ENCODE peak calls at places on chromosomes 5 and 9, in five cellular contexts. One of them, this sample, is unnamed.

GRCh38 chr5:87079219-87079618 is 188.5 kb upstream of the RASA1 start:
- DNase-seq in Peyer's patch: no peak
- DNase-seq in natural killer cell: no peak
- DNase-seq in spleen: no peak
- DNase-seq in WTC11: no peak
- DNase-seq in this sample: peak; percentile 11

GRCh38 chr5:121108725-121109124 is 644.6 kb downstream of the PRR16 start:
- DNase-seq in Peyer's patch: no peak
- DNase-seq in natural killer cell: no peak
- DNase-seq in spleen: no peak
- DNase-seq in WTC11: peak; percentile 77
- DNase-seq in this sample: no peak

GRCh38 chr9:130694205-130694604 is 625 bp downstream of the EXOSC2 start:
- DNase-seq in Peyer's patch: no peak
- DNase-seq in natural killer cell: no peak
- DNase-seq in spleen: no peak
- DNase-seq in WTC11: no peak
- DNase-seq in this sample: no peak

GRCh38 chr9:73441890-73442818 is 290.5 kb downstream of the ANXA1 start:
- DNase-seq in Peyer's patch: no peak
- DNase-seq in natural killer cell: no peak
- DNase-seq in spleen: no peak
- DNase-seq in WTC11: no peak
- DNase-seq in this sample: no peak

GRCh38 chr5:155459889-155460500 is 446.4 kb downstream of the KIF4B start:
- DNase-seq in Peyer's patch: no peak
- DNase-seq in natural killer cell: no peak
- DNase-seq in spleen: no peak
- DNase-seq in WTC11: no peak
- DNase-seq in this sample: no peak

GRCh38 chr5:129652353-129653138 is 95.3 kb upstream of the MINAR2 start:
- DNase-seq in Peyer's patch: no peak
- DNase-seq in natural killer cell: no peak
- DNase-seq in spleen: no peak
- DNase-seq in WTC11: no peak
- DNase-seq in this sample: no peak

GRCh38 chr5:84181093-84181492 is 203.6 kb downstream of the EDIL3 start:
- DNase-seq in Peyer's patch: no peak
- DNase-seq in natural killer cell: no peak
- DNase-seq in spleen: no peak
- DNase-seq in WTC11: no peak
- DNase-seq in this sample: no peak

GRCh38 chr5:82222597-82223574 is 55.3 kb downstream of the RPS23 start:
- DNase-seq in Peyer's patch: no peak
- DNase-seq in natural killer cell: no peak
- DNase-seq in spleen: no peak
- DNase-seq in WTC11: no peak
- DNase-seq in this sample: no peak

GRCh38 chr5:33994845-33995244 is 10.4 kb upstream of the SLC45A2 start:
- DNase-seq in Peyer's patch: no peak
- DNase-seq in natural killer cell: no peak
- DNase-seq in spleen: no peak
- DNase-seq in WTC11: no peak
- DNase-seq in this sample: no peak

GRCh38 chr5:138603521-138603920 is 28.3 kb upstream of the HSPA9 start:
- DNase-seq in Peyer's patch: no peak
- DNase-seq in natural killer cell: no peak
- DNase-seq in spleen: no peak
- DNase-seq in WTC11: no peak
- DNase-seq in this sample: no peak

GRCh38 chr5:167452186-167452585 is 839.3 kb upstream of the WWC1 start:
- DNase-seq in Peyer's patch: no peak
- DNase-seq in natural killer cell: no peak
- DNase-seq in spleen: no peak
- DNase-seq in WTC11: no peak
- DNase-seq in this sample: no peak

GRCh38 chr5:21152611-21153010 is 1164.6 kb upstream of the CDH18 start:
- DNase-seq in Peyer's patch: no peak
- DNase-seq in natural killer cell: no peak
- DNase-seq in spleen: no peak
- DNase-seq in WTC11: no peak
- DNase-seq in this sample: no peak

GRCh38 chr5:65022932-65023331 is 254.2 kb downstream of the CWC27 start:
- DNase-seq in Peyer's patch: no peak
- DNase-seq in natural killer cell: no peak
- DNase-seq in spleen: no peak
- DNase-seq in WTC11: no peak
- DNase-seq in this sample: no peak

GRCh38 chr5:33068786-33069185 is 357.7 kb downstream of the NPR3 start:
- DNase-seq in Peyer's patch: no peak
- DNase-seq in natural killer cell: no peak
- DNase-seq in spleen: no peak
- DNase-seq in WTC11: no peak
- DNase-seq in this sample: no peak

GRCh38 chr5:180340856-180341255 is 12.3 kb downstream of the GFPT2 start:
- DNase-seq in Peyer's patch: peak; percentile 22
- DNase-seq in natural killer cell: no peak
- DNase-seq in spleen: no peak
- DNase-seq in WTC11: no peak
- DNase-seq in this sample: no peak

GRCh38 chr9:19379697-19380046 is 364 bp downstream of the RPS6 start:
- DNase-seq in Peyer's patch: no peak
- DNase-seq in natural killer cell: no peak
- DNase-seq in spleen: peak; percentile 91
- DNase-seq in WTC11: peak; percentile 21
- DNase-seq in this sample: no peak

GRCh38 chr5:31197183-31197582 is 3.7 kb downstream of the CDH6 start:
- DNase-seq in Peyer's patch: no peak
- DNase-seq in natural killer cell: no peak
- DNase-seq in spleen: no peak
- DNase-seq in WTC11: no peak
- DNase-seq in this sample: no peak

GRCh38 chr5:31194892-31195291 is 1.4 kb downstream of the CDH6 start:
- DNase-seq in Peyer's patch: no peak
- DNase-seq in natural killer cell: no peak
- DNase-seq in spleen: no peak
- DNase-seq in WTC11: no peak
- DNase-seq in this sample: no peak

GRCh38 chr5:31194458-31194808 is 947 bp downstream of the CDH6 start:
- DNase-seq in Peyer's patch: no peak
- DNase-seq in natural killer cell: no peak
- DNase-seq in spleen: no peak
- DNase-seq in WTC11: no peak
- DNase-seq in this sample: no peak

GRCh38 chr5:31193591-31194457 is at the start of gene CDH6:
- DNase-seq in Peyer's patch: peak; percentile 49
- DNase-seq in natural killer cell: no peak
- DNase-seq in spleen: peak; percentile 65
- DNase-seq in WTC11: peak; percentile 82
- DNase-seq in this sample: no peak

GRCh38 chr5:31196309-31196708 is 2.8 kb downstream of the CDH6 start:
- DNase-seq in Peyer's patch: no peak
- DNase-seq in natural killer cell: no peak
- DNase-seq in spleen: no peak
- DNase-seq in WTC11: no peak
- DNase-seq in this sample: no peak
- TF ChIP-seq CTCF in Peyer's patch: no peak
- TF ChIP-seq CTCF in natural killer cell: no peak
- TF ChIP-seq CTCF in spleen: no peak
- TF ChIP-seq CTCF in WTC11: no peak
- TF ChIP-seq CTCF in this sample: no peak

DNA sequence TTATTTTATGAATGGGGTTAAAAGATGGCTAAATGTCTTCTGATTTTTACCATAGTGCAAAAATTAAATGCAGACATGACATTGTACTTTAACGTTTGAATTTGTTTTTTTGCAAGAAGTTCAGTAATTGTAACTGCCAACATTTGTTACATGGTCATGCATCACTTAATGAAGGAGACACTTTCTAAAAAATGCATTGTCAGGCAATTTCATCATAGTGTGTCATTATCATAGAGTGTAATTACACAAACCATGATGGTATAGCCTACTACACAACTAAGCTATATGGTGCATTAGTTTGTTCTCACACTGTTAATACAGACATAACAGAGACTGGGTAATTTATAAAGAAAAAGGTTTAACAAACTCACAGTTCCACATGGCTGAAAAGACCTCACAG is 50.0 kb upstream of the NAA35 start:
- DNase-seq in Peyer's patch: no peak
- DNase-seq in natural killer cell: no peak
- DNase-seq in spleen: no peak
- DNase-seq in WTC11: no peak
- DNase-seq in this sample: no peak
- TF ChIP-seq CTCF in Peyer's patch: no peak
- TF ChIP-seq CTCF in natural killer cell: no peak
- TF ChIP-seq CTCF in spleen: no peak
- TF ChIP-seq CTCF in WTC11: no peak
- TF ChIP-seq CTCF in this sample: no peak

GRCh38 chr5:17024686-17025180 is 88.6 kb upstream of the MYO10 start:
- DNase-seq in Peyer's patch: no peak
- DNase-seq in natural killer cell: no peak
- DNase-seq in spleen: no peak
- DNase-seq in WTC11: no peak
- DNase-seq in this sample: no peak
- TF ChIP-seq CTCF in Peyer's patch: no peak
- TF ChIP-seq CTCF in natural killer cell: no peak
- TF ChIP-seq CTCF in spleen: no peak
- TF ChIP-seq CTCF in WTC11: no peak
- TF ChIP-seq CTCF in this sample: no peak

GRCh38 chr9:88044200-88044599 is 69.9 kb upstream of the CDK20 start:
- DNase-seq in Peyer's patch: no peak
- DNase-seq in natural killer cell: no peak
- DNase-seq in spleen: no peak
- DNase-seq in WTC11: no peak
- DNase-seq in this sample: no peak

GRCh38 chr9:88045686-88046085 is 71.4 kb upstream of the CDK20 start:
- DNase-seq in Peyer's patch: no peak
- DNase-seq in natural killer cell: no peak
- DNase-seq in spleen: no peak
- DNase-seq in WTC11: no peak
- DNase-seq in this sample: no peak

GRCh38 chr9:88037285-88037845 is 63.0 kb upstream of the CDK20 start:
- DNase-seq in Peyer's patch: no peak
- DNase-seq in natural killer cell: no peak
- DNase-seq in spleen: no peak
- DNase-seq in WTC11: no peak
- DNase-seq in this sample: no peak

GRCh38 chr9:88043647-88044046 is 69.3 kb upstream of the CDK20 start:
- DNase-seq in Peyer's patch: no peak
- DNase-seq in natural killer cell: no peak
- DNase-seq in spleen: no peak
- DNase-seq in WTC11: no peak
- DNase-seq in this sample: no peak

GRCh38 chr9:88041447-88041846 is 67.1 kb upstream of the CDK20 start:
- DNase-seq in Peyer's patch: no peak
- DNase-seq in natural killer cell: no peak
- DNase-seq in spleen: no peak
- DNase-seq in WTC11: no peak
- DNase-seq in this sample: no peak
- TF ChIP-seq CTCF in Peyer's patch: peak; percentile 65
- TF ChIP-seq CTCF in natural killer cell: no peak
- TF ChIP-seq CTCF in spleen: no peak
- TF ChIP-seq CTCF in WTC11: peak; percentile 29
- TF ChIP-seq CTCF in this sample: no peak

DNA sequence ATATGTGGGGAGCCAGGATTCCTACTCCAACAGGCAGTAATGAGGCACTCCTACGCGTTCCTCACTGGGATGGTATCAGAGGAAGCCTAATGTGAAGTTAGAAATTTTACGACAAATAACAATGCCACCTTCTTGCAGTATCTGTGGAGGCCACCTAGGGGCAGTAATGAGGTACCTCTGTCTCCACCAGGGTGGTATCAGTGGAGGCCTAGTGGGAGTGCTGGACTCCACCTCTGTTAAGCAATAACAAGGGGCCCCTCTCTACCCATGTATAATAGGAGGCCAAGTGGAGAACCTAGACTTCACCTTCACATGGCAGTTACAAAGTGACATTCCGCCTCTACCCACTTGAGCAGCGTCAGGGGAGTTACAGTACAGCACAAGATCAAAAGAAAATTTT is 147.9 kb downstream of the PLPPR1 start:
- DNase-seq in Peyer's patch: no peak
- DNase-seq in natural killer cell: no peak
- DNase-seq in spleen: no peak
- DNase-seq in WTC11: peak; percentile 63
- DNase-seq in this sample: no peak
- TF ChIP-seq CTCF in Peyer's patch: no peak
- TF ChIP-seq CTCF in natural killer cell: no peak
- TF ChIP-seq CTCF in spleen: no peak
- TF ChIP-seq CTCF in WTC11: peak; percentile 66
- TF ChIP-seq CTCF in this sample: no peak